ENCODE peak calls at places on chromosomes 12 and 14, in nine cellular contexts. B is activated CD8-positive, alpha-beta T cell treated with anti-CD3 and anti-CD28 coated beads, Interleukin-2, amount 10 ng/mL, durations not matched to agents 7 days and 5 days; C is NCI-H1092; T is NCI-H82; W is GM19239; V is A549; H is spleen; U is AG08395; R is head of caudate nucleus. G is an unnamed sample.
A peak's percentile ranks its signal among the peaks of the same experiment; 100 is the strongest.

GRCh38 chr14:61098711-61099110 is 117.7 kb downstream of the SLC38A6 start:
- DNase-seq in T (no peak), C (no peak), H (no peak), W (no peak), B (no peak), U (no peak), V (no peak), R (no peak), G (no peak)

GRCh38 chr12:11836282-11836963 is 186.9 kb downstream of the ETV6 start:
- DNase-seq in T (peak; percentile 49), C (no peak), W (peak; percentile 66), B (peak; percentile 30), H (peak; percentile 89), R (no peak), U (no peak), V (no peak), G (peak; percentile 78)

GRCh38 chr12:129870796-129871195 is 33.0 kb downstream of the TMEM132D start:
- DNase-seq in W (no peak), V (no peak), R (no peak), B (no peak), H (no peak), U (no peak), T (no peak), C (no peak), G (no peak)

GRCh38 chr12:42588308-42588836 is 1.2 kb downstream of the PRICKLE1 start:
- DNase-seq in C (no peak), T (no peak), R (peak; percentile 14), W (no peak), V (no peak), B (no peak), H (no peak), U (no peak), G (no peak)

GRCh38 chr12:120677765-120678473 is 9.0 kb upstream of the MLEC start:
- DNase-seq in V (peak; percentile 37), W (no peak), B (peak; percentile 46), R (no peak), T (no peak), U (no peak), H (no peak), C (no peak), G (peak; percentile 70)

GRCh38 chr14:78764240-78764639 is 594.1 kb downstream of the NRXN3 start:
- DNase-seq in T (no peak), V (no peak), R (no peak), U (no peak), H (no peak), B (no peak), W (no peak), C (no peak), G (no peak)

GRCh38 chr12:113134521-113134951 is 1.0 kb downstream of the RASAL1 start:
- DNase-seq in W (no peak), V (no peak), T (no peak), B (no peak), C (no peak), R (no peak), U (no peak), H (peak; percentile 57), G (no peak)

GRCh38 chr12:9741726-9742125 is 8.8 kb upstream of the CLECL1 start:
- DNase-seq in V (no peak), W (no peak), U (no peak), T (no peak), R (no peak), B (peak; percentile 92), C (no peak), H (peak; percentile 80), G (peak; percentile 48)

GRCh38 chr14:72472845-72473244 is 421.1 kb downstream of the DPF3 start:
- DNase-seq in V (no peak), C (no peak), W (no peak), T (no peak), R (no peak), H (no peak), U (no peak), B (no peak), G (no peak)

G was measured in GM13976.